ENCODE peak calls at places on chromosomes 4 and X, in four cellular contexts. C is endothelial cell of umbilical vein, M is heart right ventricle, F is AG10803. D is an unnamed sample.

GRCh38 chr4:40458109-40458508 is 123.0 kb downstream of the CHRNA9 start:
- DNase-seq in C (no peak), M (no peak), F (no peak), D (no peak)

GRCh38 chrX:118974088-118974907 is at the start of gene LONRF3:
- DNase-seq in C (peak; percentile 58), M (peak; percentile 63), F (peak; percentile 29), D (peak; percentile 27)

GRCh38 chr4:22485751-22486150 is 30.1 kb downstream of the ADGRA3 start:
- DNase-seq in C (no peak), M (no peak), F (peak; percentile 76), D (peak; percentile 80)

GRCh38 chrX:150158554-150159332 is 204.4 kb upstream of the MAMLD1 start:
- DNase-seq in C (no peak), M (no peak), F (no peak), D (no peak)

GRCh38 chr4:2067446-2068197 is 8.5 kb downstream of the NAT8L start:
- DNase-seq in C (no peak), M (no peak), F (no peak), D (no peak)

GRCh38 chr4:87118826-87119225 is 101.6 kb downstream of the KLHL8 start:
- DNase-seq in C (peak; percentile 56), M (no peak), F (no peak), D (peak; percentile 87)

GRCh38 chr4:1569461-1570151 is 114.5 kb downstream of the FAM53A start:
- DNase-seq in C (no peak), M (no peak), F (no peak), D (no peak)

GRCh38 chr4:25100156-25100555 is 60.1 kb downstream of the SEPSECS start:
- DNase-seq in C (no peak), M (no peak), F (no peak), D (no peak)

GRCh38 chr4:12889054-12889453 is 595.1 kb downstream of the RAB28 start:
- DNase-seq in C (no peak), M (peak; percentile 7), F (no peak), D (peak; percentile 13)

GRCh38 chr4:18034099-18034498 is 12.5 kb upstream of the LCORL start:
- DNase-seq in C (no peak), M (no peak), F (peak; percentile 35), D (no peak)

GRCh38 chrX:9312922-9313867 is 151.7 kb upstream of the TBL1X start:
- DNase-seq in C (peak; percentile 19), M (peak; percentile 11), F (no peak), D (no peak)

GRCh38 chrX:76279007-76279406 is 106.1 kb downstream of the PBDC1 start:
- DNase-seq in C (peak; percentile 40), M (peak; percentile 8), F (peak; percentile 34), D (peak; percentile 36)

DNA sequence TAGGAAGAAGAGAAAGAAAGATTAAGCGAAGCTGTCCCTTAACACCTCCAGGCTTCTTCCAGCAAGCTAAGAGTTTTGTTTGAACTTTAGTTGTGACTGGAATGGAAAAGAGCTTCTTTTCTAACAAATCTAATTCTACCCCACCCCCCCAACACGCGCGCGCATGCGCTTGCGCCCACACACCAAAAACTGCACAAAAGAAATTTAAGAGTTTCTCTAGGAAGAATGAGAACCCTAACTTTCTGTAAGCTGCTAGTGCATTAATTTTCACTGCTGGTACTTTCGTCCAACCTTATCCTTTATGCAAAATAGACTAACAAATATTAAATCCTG is 9.0 kb upstream of the INTU start:
- DNase-seq in C (peak; percentile 40), M (no peak), F (peak; percentile 11), D (peak; percentile 70)
- H3K4me3 ChIP-seq in C (peak overlapping the region; percentile 89), M (peak overlapping the region; percentile 40), F (peak overlapping the region; percentile 64), D (peak overlapping the region; percentile 81)

DNA sequence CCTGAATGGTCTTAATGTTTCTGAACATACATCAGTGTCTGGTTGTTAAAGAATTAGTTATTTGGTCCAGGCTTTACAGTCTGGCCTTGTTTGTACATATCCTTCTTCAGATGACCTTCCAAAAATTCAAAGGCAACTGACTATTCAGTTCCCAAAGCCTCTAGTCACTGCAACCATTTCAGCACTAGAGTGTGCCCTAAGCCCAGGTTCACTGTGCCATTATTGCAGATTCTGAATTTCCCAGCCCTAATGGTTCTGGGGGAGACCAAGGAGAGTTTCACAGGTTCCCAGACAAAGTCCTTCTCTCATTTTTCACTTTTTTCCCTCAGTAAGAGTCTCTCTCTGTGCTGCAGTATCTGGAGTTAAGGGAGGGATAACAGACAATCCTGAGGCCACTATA is 235.8 kb downstream of the TRAM1L1 start:
- DNase-seq in C (no peak), M (no peak), F (no peak), D (no peak)
- TF ChIP-seq CTCF in C (no peak), M (no peak), F (no peak), D (peak; percentile 27)

DNA sequence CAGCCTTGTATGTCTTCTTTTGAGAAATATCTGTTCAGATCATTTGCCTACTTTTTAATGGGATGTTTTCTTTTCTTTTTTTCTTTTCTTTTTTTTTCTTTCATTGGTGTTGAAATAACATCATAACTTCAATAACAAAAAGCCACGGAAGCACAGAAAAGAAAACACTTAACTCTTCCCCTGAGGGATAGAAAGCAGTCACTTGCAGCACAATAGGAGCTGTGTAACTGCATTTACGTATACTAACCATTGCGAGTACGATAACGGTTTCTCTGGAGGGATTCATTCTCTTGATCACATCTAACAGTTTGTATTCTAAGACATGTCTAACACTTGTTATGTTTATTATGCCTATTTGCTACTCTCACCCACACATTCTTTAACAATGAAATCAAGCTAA is 27.3 kb downstream of the C4orf46 start:
- DNase-seq in C (no peak), M (no peak), F (no peak), D (no peak)
- H3K4me3 ChIP-seq in C (no peak overlapping the region), M (no peak overlapping the region), F (no peak overlapping the region), D (no peak overlapping the region)

GRCh38 chr4:133146574-133147198 is 2.4 kb upstream of the PCDH10 start:
- DNase-seq in C (peak; percentile 88), M (no peak), F (peak; percentile 35), D (peak; percentile 75)
- TF ChIP-seq CTCF in C (peak; percentile 86), M (peak; percentile 70), F (peak; percentile 91), D (peak; percentile 99)

GRCh38 chr4:48483777-48484493 is 792 bp downstream of the SLC10A4 start:
- DNase-seq in C (no peak), M (no peak), F (no peak), D (no peak)
- H3K4me3 ChIP-seq in C (no peak overlapping the region), M (peak overlapping the region; percentile 34), F (no peak overlapping the region), D (no peak overlapping the region)

GRCh38 chr4:175806741-175807140 is 5.3 kb downstream of the GPM6A start:
- DNase-seq in C (no peak), M (no peak), F (no peak), D (no peak)
- TF ChIP-seq CTCF in C (no peak), M (no peak), F (no peak), D (no peak)

DNA sequence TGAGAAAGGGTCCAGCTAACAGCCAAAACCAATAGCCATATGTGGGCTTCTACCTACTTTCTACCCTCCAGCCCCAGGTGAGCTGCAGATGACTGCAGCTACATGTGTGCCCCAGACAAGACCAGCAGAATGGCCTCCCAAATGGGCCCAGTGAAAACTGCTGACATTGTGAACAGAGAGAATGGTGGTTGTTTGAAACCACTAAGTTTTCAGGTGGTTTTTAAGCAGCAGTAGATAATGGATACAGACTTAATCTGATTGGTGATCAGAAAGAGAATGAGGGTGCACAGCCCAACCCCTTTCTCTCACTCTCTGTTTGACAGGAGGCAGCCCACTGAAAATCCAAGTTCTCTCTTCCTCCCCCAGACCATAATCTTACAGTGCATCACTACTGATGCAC is 42.5 kb upstream of the BBS12 start:
- DNase-seq in C (no peak), M (no peak), F (no peak), D (no peak)
- H3K4me3 ChIP-seq in C (no peak overlapping the region), M (no peak overlapping the region), F (no peak overlapping the region), D (no peak overlapping the region)